ENCODE peak calls at places on chromosomes 2 and 18, in five cellular contexts. A is stimulated activated CD4-positive, alpha-beta T cell treated with anti-CD3 and anti-CD28 coated beads, Interleukin-4, amount 100 ng/mL, for 24 hours; Y is AG09309; R is stimulated activated naive CD8-positive, alpha-beta T cell treated with anti-CD3 and anti-CD28 coated beads, Interleukin-15, amount 100 ng/mL, for 72 hours; M is astrocyte. U is an unnamed sample.
A peak's percentile ranks its signal among the peaks of the same experiment; 100 is the strongest.

GRCh38 chr2:145258903-145259579 is 739.1 kb upstream of the ZEB2 start:
- DNase-seq in R (peak; percentile 12), Y (peak; percentile 32), A (no peak), M (peak; percentile 80), U (no peak)

GRCh38 chr18:42614619-42615293 is 500.7 kb downstream of the RIT2 start:
- DNase-seq in M (peak; percentile 20), A (no peak), Y (no peak), R (no peak), U (no peak)

GRCh38 chr2:127052068-127052770 is 54.7 kb downstream of the BIN1 start:
- DNase-seq in A (no peak), M (no peak), R (no peak), Y (no peak), U (no peak)

GRCh38 chr18:56431551-56431950 is 206.8 kb downstream of the TXNL1 start:
- DNase-seq in R (no peak), Y (no peak), A (no peak), M (peak; percentile 48), U (no peak)

GRCh38 chr2:204260162-204260877 is 285.0 kb upstream of the PARD3B start:
- DNase-seq in M (peak; percentile 46), Y (peak; percentile 44), A (peak; percentile 41), R (peak; percentile 20), U (peak; percentile 46)

GRCh38 chr2:168624028-168624427 is 168.0 kb downstream of the CERS6 start:
- DNase-seq in M (no peak), Y (no peak), A (no peak), R (no peak), U (no peak)

GRCh38 chr2:69668598-69668997 is 25.1 kb upstream of the AAK1 start:
- DNase-seq in R (no peak), M (no peak), Y (no peak), A (no peak), U (no peak)

GRCh38 chr2:189545424-189545823 is 35.2 kb downstream of the SLC40A1 start:
- DNase-seq in Y (no peak), A (no peak), R (no peak), M (no peak), U (no peak)

GRCh38 chr2:162929571-162929970 is 91.0 kb upstream of the KCNH7 start:
- DNase-seq in Y (no peak), R (no peak), A (no peak), M (peak; percentile 96), U (no peak)

GRCh38 chr2:165825041-165825440 is 31.0 kb upstream of the GALNT3 start:
- DNase-seq in R (no peak), Y (no peak), A (no peak), M (peak; percentile 77), U (no peak)